ENCODE peak calls at places on chromosomes 16 and 17, in five cellular contexts. One of them, this sample, is unnamed.

GRCh38 chr16:15973997-15974396 is 24.6 kb downstream of the ABCC1 start:
- DNase-seq in IMR-90: no peak
- DNase-seq in H1: no peak
- DNase-seq in HepG2: no peak
- DNase-seq in A549: no peak
- DNase-seq in this sample: no peak

GRCh38 chr17:7549401-7550055 is 670 bp downstream of the TNFSF12 start:
- DNase-seq in IMR-90: no peak
- DNase-seq in H1: no peak
- DNase-seq in HepG2: no peak
- DNase-seq in A549: peak
- DNase-seq in this sample: no peak

GRCh38 chr16:68358951-68359350 is 48.1 kb downstream of the PRMT7 start:
- DNase-seq in H1: no peak
- DNase-seq in IMR-90: no peak
- DNase-seq in HepG2: no peak
- DNase-seq in A549: no peak
- DNase-seq in this sample: no peak

GRCh38 chr16:77816293-77816692 is 27.9 kb downstream of the VAT1L start:
- DNase-seq in HepG2: no peak
- DNase-seq in H1: no peak
- DNase-seq in IMR-90: peak
- DNase-seq in A549: no peak
- DNase-seq in this sample: no peak

GRCh38 chr17:65064452-65065019 is 8.0 kb upstream of the GNA13 start:
- DNase-seq in H1: no peak
- DNase-seq in IMR-90: peak
- DNase-seq in HepG2: peak
- DNase-seq in A549: peak
- DNase-seq in this sample: no peak

GRCh38 chr17:2239882-2240430 is 63.6 kb downstream of the SMG6 start:
- DNase-seq in HepG2: no peak
- DNase-seq in IMR-90: peak
- DNase-seq in H1: no peak
- DNase-seq in A549: peak
- DNase-seq in this sample: peak

GRCh38 chr17:40963838-40964237 is 2.9 kb downstream of the KRT39 start:
- DNase-seq in IMR-90: no peak
- DNase-seq in HepG2: no peak
- DNase-seq in A549: peak
- DNase-seq in H1: no peak
- DNase-seq in this sample: peak

GRCh38 chr16:84720180-84720579 is 20.4 kb downstream of the USP10 start:
- DNase-seq in IMR-90: no peak
- DNase-seq in H1: no peak
- DNase-seq in A549: no peak
- DNase-seq in HepG2: no peak
- DNase-seq in this sample: no peak

GRCh38 chr16:74868501-74868900 is 93.9 kb upstream of the FA2H start:
- DNase-seq in A549: no peak
- DNase-seq in H1: no peak
- DNase-seq in HepG2: peak
- DNase-seq in IMR-90: peak
- DNase-seq in this sample: no peak

GRCh38 chr17:64187093-64187895 is 57.4 kb upstream of the ERN1 start:
- DNase-seq in HepG2: peak
- DNase-seq in H1: no peak
- DNase-seq in IMR-90: no peak
- DNase-seq in A549: no peak
- DNase-seq in this sample: no peak

GRCh38 chr17:8144401-8145295 is 7.6 kb downstream of the PER1 start:
- DNase-seq in HepG2: no peak
- DNase-seq in IMR-90: no peak
- DNase-seq in H1: no peak
- DNase-seq in A549: no peak
- DNase-seq in this sample: no peak

GRCh38 chr17:32621612-32622312 is 135.0 kb downstream of the CDK5R1 start:
- DNase-seq in IMR-90: no peak
- DNase-seq in A549: no peak
- DNase-seq in HepG2: no peak
- DNase-seq in H1: no peak
- DNase-seq in this sample: peak

GRCh38 chr16:3980311-3981111 is 100.0 kb upstream of the CREBBP start:
- DNase-seq in A549: no peak
- DNase-seq in IMR-90: peak
- DNase-seq in H1: no peak
- DNase-seq in HepG2: no peak
- DNase-seq in this sample: no peak

GRCh38 chr16:81530296-81530721 is 85.7 kb downstream of the CMIP start:
- DNase-seq in HepG2: no peak
- DNase-seq in H1: no peak
- DNase-seq in IMR-90: no peak
- DNase-seq in A549: no peak
- DNase-seq in this sample: no peak

GRCh38 chr17:1511290-1511689 is 5.1 kb downstream of the INPP5K start:
- DNase-seq in H1: no peak
- DNase-seq in IMR-90: no peak
- DNase-seq in HepG2: no peak
- DNase-seq in A549: no peak
- DNase-seq in this sample: no peak

GRCh38 chr16:4200000-4200780 is 41.7 kb downstream of the SRL start:
- DNase-seq in H1: no peak
- DNase-seq in A549: peak
- DNase-seq in HepG2: peak
- DNase-seq in IMR-90: peak
- DNase-seq in this sample: peak

GRCh38 chr17:28864991-28865849 is 10.4 kb downstream of the ERAL1 start:
- DNase-seq in H1: no peak
- DNase-seq in IMR-90: no peak
- DNase-seq in HepG2: peak
- DNase-seq in A549: no peak
- DNase-seq in this sample: peak

GRCh38 chr17:28871056-28871579 is 16.3 kb downstream of the ERAL1 start:
- DNase-seq in HepG2: no peak
- DNase-seq in H1: no peak
- DNase-seq in A549: no peak
- DNase-seq in IMR-90: no peak
- DNase-seq in this sample: no peak

GRCh38 chr17:28862497-28862896 is 7.7 kb downstream of the ERAL1 start:
- DNase-seq in A549: no peak
- DNase-seq in H1: no peak
- DNase-seq in IMR-90: no peak
- DNase-seq in HepG2: no peak
- DNase-seq in this sample: no peak

GRCh38 chr17:28865946-28866752 is 11.3 kb downstream of the ERAL1 start:
- DNase-seq in A549: no peak
- DNase-seq in HepG2: no peak
- DNase-seq in H1: no peak
- DNase-seq in IMR-90: no peak
- DNase-seq in this sample: no peak

GRCh38 chr17:28867276-28867675 is 12.5 kb downstream of the ERAL1 start:
- DNase-seq in IMR-90: no peak
- DNase-seq in HepG2: no peak
- DNase-seq in A549: no peak
- DNase-seq in H1: no peak
- DNase-seq in this sample: no peak
- TF ChIP-seq MAFK in IMR-90: no peak
- TF ChIP-seq MAFK in HepG2: no peak
- TF ChIP-seq MAFK in A549: no peak
- TF ChIP-seq MAFK in H1: no peak
- TF ChIP-seq MAFK in this sample: no peak

GRCh38 chr16:10255728-10256127 is 73.5 kb upstream of the GRIN2A start:
- DNase-seq in HepG2: no peak
- DNase-seq in H1: no peak
- DNase-seq in IMR-90: no peak
- DNase-seq in A549: no peak
- DNase-seq in this sample: no peak

GRCh38 chr16:10261077-10261476 is 78.8 kb upstream of the GRIN2A start:
- DNase-seq in IMR-90: no peak
- DNase-seq in HepG2: no peak
- DNase-seq in H1: no peak
- DNase-seq in A549: no peak
- DNase-seq in this sample: no peak

GRCh38 chr16:10253344-10253855 is 71.2 kb upstream of the GRIN2A start:
- DNase-seq in A549: no peak
- DNase-seq in HepG2: no peak
- DNase-seq in IMR-90: no peak
- DNase-seq in H1: no peak
- DNase-seq in this sample: no peak

GRCh38 chr16:10252155-10252554 is 69.9 kb upstream of the GRIN2A start:
- DNase-seq in HepG2: no peak
- DNase-seq in IMR-90: no peak
- DNase-seq in A549: no peak
- DNase-seq in H1: no peak
- DNase-seq in this sample: no peak

DNA sequence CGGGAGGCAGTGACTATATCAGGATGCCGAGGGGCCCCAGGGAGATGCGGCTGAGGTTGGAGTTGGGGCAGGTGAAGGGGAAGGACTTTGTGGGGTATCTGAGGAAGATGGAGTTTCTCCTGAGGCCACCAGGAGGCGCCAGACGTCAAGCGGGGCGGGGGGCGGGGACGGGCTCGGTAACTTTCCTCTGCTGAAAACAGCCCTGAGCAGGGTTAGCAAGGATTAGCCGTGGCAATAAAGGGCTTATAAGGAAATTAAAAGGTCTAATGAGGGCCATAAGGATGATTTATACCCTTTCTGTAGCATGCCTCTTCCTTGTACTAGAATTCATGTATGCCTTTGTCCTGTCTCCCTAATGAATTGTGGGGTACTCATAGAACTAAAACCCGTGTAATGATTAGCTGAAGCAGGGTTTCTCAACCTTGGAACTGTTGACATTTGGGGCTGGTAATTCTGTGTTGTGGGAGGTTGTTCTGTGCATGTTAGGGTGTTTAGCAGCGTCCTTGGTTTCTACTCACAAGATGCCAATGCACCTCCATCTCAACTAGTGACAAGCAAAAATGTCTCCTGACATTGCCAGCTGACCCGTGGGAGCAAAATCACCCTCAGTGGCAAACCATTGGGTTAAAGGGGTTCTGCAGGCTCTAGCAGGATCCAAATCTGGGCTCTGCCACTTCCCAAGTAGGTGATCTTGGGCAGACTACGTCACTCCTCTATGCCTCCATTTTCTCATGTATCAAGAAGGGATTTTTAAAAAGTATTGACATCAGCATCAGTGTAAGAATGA is 74.8 kb upstream of the GRIN2A start:
- DNase-seq in A549: peak
- DNase-seq in IMR-90: no peak
- DNase-seq in H1: peak
- DNase-seq in HepG2: peak
- DNase-seq in this sample: peak
- TF ChIP-seq MAFK in A549: no peak
- TF ChIP-seq MAFK in IMR-90: no peak
- TF ChIP-seq MAFK in H1: no peak
- TF ChIP-seq MAFK in HepG2: no peak
- TF ChIP-seq MAFK in this sample: no peak

GRCh38 chr16:50371936-50372595 is 3.3 kb upstream of the BRD7 start:
- DNase-seq in H1: no peak
- DNase-seq in A549: no peak
- DNase-seq in IMR-90: no peak
- DNase-seq in HepG2: peak
- DNase-seq in this sample: no peak
- TF ChIP-seq MAFK in H1: no peak
- TF ChIP-seq MAFK in A549: no peak
- TF ChIP-seq MAFK in IMR-90: no peak
- TF ChIP-seq MAFK in HepG2: no peak
- TF ChIP-seq MAFK in this sample: no peak

GRCh38 chr16:24858219-24859041 is 12.7 kb downstream of the SLC5A11 start:
- DNase-seq in H1: no peak
- DNase-seq in A549: peak
- DNase-seq in HepG2: peak
- DNase-seq in IMR-90: peak
- DNase-seq in this sample: peak
- TF ChIP-seq MAFK in H1: no peak
- TF ChIP-seq MAFK in A549: no peak
- TF ChIP-seq MAFK in HepG2: no peak
- TF ChIP-seq MAFK in IMR-90: no peak
- TF ChIP-seq MAFK in this sample: no peak

GRCh38 chr16:67105251-67105650 is 4.5 kb upstream of the PHAF1 start:
- DNase-seq in A549: no peak
- DNase-seq in HepG2: no peak
- DNase-seq in IMR-90: no peak
- DNase-seq in H1: no peak
- DNase-seq in this sample: no peak
- TF ChIP-seq MAFK in A549: no peak
- TF ChIP-seq MAFK in HepG2: no peak
- TF ChIP-seq MAFK in IMR-90: no peak
- TF ChIP-seq MAFK in H1: no peak
- TF ChIP-seq MAFK in this sample: no peak